ENCODE peak calls at places on chromosomes 16 and 17, in five cellular contexts. One of them, this sample, is unnamed.

GRCh38 chr17:60086822-60087591 is 8.3 kb upstream of the HEATR6 start:
- DNase-seq in adrenal gland: no peak
- DNase-seq in stomach: no peak
- DNase-seq in Peyer's patch: no peak
- DNase-seq in HCT116: no peak
- DNase-seq in this sample: no peak

GRCh38 chr16:83996481-83997252 is 28.6 kb downstream of the NECAB2 start:
- DNase-seq in HCT116: no peak
- DNase-seq in Peyer's patch: no peak
- DNase-seq in adrenal gland: no peak
- DNase-seq in stomach: no peak
- DNase-seq in this sample: no peak

GRCh38 chr17:7774037-7774659 is 56.6 kb downstream of the DNAH2 start:
- DNase-seq in adrenal gland: peak
- DNase-seq in stomach: peak
- DNase-seq in HCT116: no peak
- DNase-seq in Peyer's patch: no peak
- DNase-seq in this sample: no peak

GRCh38 chr17:80443916-80444708 is 29.1 kb downstream of the ENDOV start:
- DNase-seq in Peyer's patch: no peak
- DNase-seq in HCT116: no peak
- DNase-seq in stomach: no peak
- DNase-seq in adrenal gland: no peak
- DNase-seq in this sample: no peak

GRCh38 chr16:29290631-29291247 is 115.8 kb downstream of the NPIPB11 start:
- DNase-seq in adrenal gland: peak
- DNase-seq in Peyer's patch: peak
- DNase-seq in HCT116: peak
- DNase-seq in stomach: peak
- DNase-seq in this sample: peak

GRCh38 chr17:56593073-56593740 is at the start of gene NOG:
- DNase-seq in stomach: no peak
- DNase-seq in adrenal gland: no peak
- DNase-seq in HCT116: no peak
- DNase-seq in Peyer's patch: no peak
- DNase-seq in this sample: no peak

GRCh38 chr17:59763861-59764260 is 56.4 kb downstream of the VMP1 start:
- DNase-seq in HCT116: no peak
- DNase-seq in stomach: no peak
- DNase-seq in Peyer's patch: no peak
- DNase-seq in adrenal gland: no peak
- DNase-seq in this sample: no peak

GRCh38 chr17:73541561-73541981 is 102.7 kb downstream of the SDK2 start:
- DNase-seq in adrenal gland: no peak
- DNase-seq in HCT116: no peak
- DNase-seq in Peyer's patch: no peak
- DNase-seq in stomach: no peak
- DNase-seq in this sample: no peak

GRCh38 chr17:60493847-60494321 is 32.2 kb downstream of the APPBP2 start:
- DNase-seq in stomach: no peak
- DNase-seq in adrenal gland: no peak
- DNase-seq in Peyer's patch: no peak
- DNase-seq in HCT116: no peak
- DNase-seq in this sample: no peak

GRCh38 chr17:19313746-19314651 is 48.5 kb downstream of the B9D1 start:
- DNase-seq in adrenal gland: no peak
- DNase-seq in stomach: no peak
- DNase-seq in HCT116: no peak
- DNase-seq in Peyer's patch: no peak
- DNase-seq in this sample: no peak

GRCh38 chr16:28090646-28091377 is 27.3 kb upstream of the GSG1L start:
- DNase-seq in HCT116: no peak
- DNase-seq in stomach: no peak
- DNase-seq in adrenal gland: no peak
- DNase-seq in Peyer's patch: no peak
- DNase-seq in this sample: peak

GRCh38 chr17:76472258-76472645 is 4.8 kb downstream of the AANAT start:
- DNase-seq in HCT116: no peak
- DNase-seq in stomach: no peak
- DNase-seq in Peyer's patch: no peak
- DNase-seq in adrenal gland: no peak
- DNase-seq in this sample: no peak

GRCh38 chr17:78000351-78000750 is 41.8 kb downstream of the TNRC6C start:
- DNase-seq in Peyer's patch: no peak
- DNase-seq in adrenal gland: no peak
- DNase-seq in HCT116: no peak
- DNase-seq in stomach: no peak
- DNase-seq in this sample: no peak

GRCh38 chr16:81140930-81141780 is 45.0 kb upstream of the GCSH start:
- DNase-seq in Peyer's patch: no peak
- DNase-seq in HCT116: peak
- DNase-seq in stomach: no peak
- DNase-seq in adrenal gland: no peak
- DNase-seq in this sample: peak

GRCh38 chr16:17803625-17804410 is 333.1 kb upstream of the XYLT1 start:
- DNase-seq in stomach: no peak
- DNase-seq in Peyer's patch: no peak
- DNase-seq in HCT116: no peak
- DNase-seq in adrenal gland: no peak
- DNase-seq in this sample: no peak

GRCh38 chr17:1643293-1643998 is 2.1 kb downstream of the SCARF1 start:
- DNase-seq in Peyer's patch: peak
- DNase-seq in stomach: peak
- DNase-seq in adrenal gland: no peak
- DNase-seq in HCT116: peak
- DNase-seq in this sample: no peak

GRCh38 chr17:7914771-7915610 is 1.1 kb downstream of the RNF227 start:
- DNase-seq in adrenal gland: peak
- DNase-seq in HCT116: no peak
- DNase-seq in stomach: no peak
- DNase-seq in Peyer's patch: no peak
- DNase-seq in this sample: no peak

GRCh38 chr17:42067371-42068180 is 17.2 kb upstream of the C17orf113 start:
- DNase-seq in Peyer's patch: peak
- DNase-seq in adrenal gland: peak
- DNase-seq in stomach: peak
- DNase-seq in HCT116: no peak
- DNase-seq in this sample: no peak

GRCh38 chr17:34458266-34458665 is 95.2 kb upstream of the CCL1 start:
- DNase-seq in Peyer's patch: no peak
- DNase-seq in HCT116: no peak
- DNase-seq in stomach: no peak
- DNase-seq in adrenal gland: no peak
- DNase-seq in this sample: no peak

GRCh38 chr17:14553847-14554246 is 253.0 kb downstream of the HS3ST3B1 start:
- DNase-seq in adrenal gland: no peak
- DNase-seq in HCT116: no peak
- DNase-seq in Peyer's patch: no peak
- DNase-seq in stomach: no peak
- DNase-seq in this sample: no peak

GRCh38 chr17:68382582-68383085 is 74.7 kb downstream of the WIPI1 start:
- DNase-seq in adrenal gland: no peak
- DNase-seq in stomach: no peak
- DNase-seq in HCT116: no peak
- DNase-seq in Peyer's patch: no peak
- DNase-seq in this sample: no peak

GRCh38 chr16:56353054-56353921 is 72.1 kb downstream of the AMFR start:
- DNase-seq in HCT116: no peak
- DNase-seq in stomach: peak
- DNase-seq in adrenal gland: peak
- DNase-seq in Peyer's patch: no peak
- DNase-seq in this sample: no peak

GRCh38 chr16:9039208-9039607 is 52.2 kb upstream of the HAPSTR1 start:
- DNase-seq in adrenal gland: no peak
- DNase-seq in stomach: no peak
- DNase-seq in Peyer's patch: no peak
- DNase-seq in HCT116: no peak
- DNase-seq in this sample: no peak

GRCh38 chr17:45743626-45744326 is 40.3 kb upstream of the CRHR1 start:
- DNase-seq in adrenal gland: no peak
- DNase-seq in HCT116: no peak
- DNase-seq in Peyer's patch: no peak
- DNase-seq in stomach: no peak
- DNase-seq in this sample: no peak

GRCh38 chr17:8359769-8360168 is 16.7 kb downstream of the KRABD2 start:
- DNase-seq in stomach: no peak
- DNase-seq in adrenal gland: no peak
- DNase-seq in Peyer's patch: no peak
- DNase-seq in HCT116: no peak
- DNase-seq in this sample: no peak

GRCh38 chr16:70158261-70158939 is 15.2 kb upstream of the CLEC18C start:
- DNase-seq in Peyer's patch: no peak
- DNase-seq in stomach: no peak
- DNase-seq in HCT116: no peak
- DNase-seq in adrenal gland: peak
- DNase-seq in this sample: no peak

GRCh38 chr16:62137991-62138390 is 101.8 kb upstream of the CDH8 start:
- DNase-seq in adrenal gland: no peak
- DNase-seq in HCT116: no peak
- DNase-seq in Peyer's patch: no peak
- DNase-seq in stomach: no peak
- DNase-seq in this sample: no peak

GRCh38 chr17:58330544-58330996 is 2.0 kb upstream of the TSPOAP1 start:
- DNase-seq in stomach: no peak
- DNase-seq in HCT116: no peak
- DNase-seq in adrenal gland: no peak
- DNase-seq in Peyer's patch: no peak
- DNase-seq in this sample: no peak

GRCh38 chr17:58332720-58333395 is 4.3 kb upstream of the TSPOAP1 start:
- DNase-seq in Peyer's patch: peak
- DNase-seq in adrenal gland: no peak
- DNase-seq in stomach: no peak
- DNase-seq in HCT116: no peak
- DNase-seq in this sample: no peak

GRCh38 chr17:58333396-58334207 is 5.0 kb upstream of the TSPOAP1 start:
- DNase-seq in HCT116: no peak
- DNase-seq in adrenal gland: no peak
- DNase-seq in stomach: no peak
- DNase-seq in Peyer's patch: peak
- DNase-seq in this sample: no peak

GRCh38 chr17:58330997-58331814 is 2.6 kb upstream of the TSPOAP1 start:
- DNase-seq in adrenal gland: no peak
- DNase-seq in stomach: peak
- DNase-seq in Peyer's patch: peak
- DNase-seq in HCT116: no peak
- DNase-seq in this sample: no peak

GRCh38 chr17:58331815-58332719 is 3.5 kb upstream of the TSPOAP1 start:
- DNase-seq in adrenal gland: peak
- DNase-seq in Peyer's patch: peak
- DNase-seq in HCT116: no peak
- DNase-seq in stomach: peak
- DNase-seq in this sample: no peak
- H3K27ac ChIP-seq in adrenal gland: no peak
- H3K27ac ChIP-seq in Peyer's patch: peak
- H3K27ac ChIP-seq in HCT116: no peak
- H3K27ac ChIP-seq in stomach: peak
- H3K27ac ChIP-seq in this sample: no peak

DNA sequence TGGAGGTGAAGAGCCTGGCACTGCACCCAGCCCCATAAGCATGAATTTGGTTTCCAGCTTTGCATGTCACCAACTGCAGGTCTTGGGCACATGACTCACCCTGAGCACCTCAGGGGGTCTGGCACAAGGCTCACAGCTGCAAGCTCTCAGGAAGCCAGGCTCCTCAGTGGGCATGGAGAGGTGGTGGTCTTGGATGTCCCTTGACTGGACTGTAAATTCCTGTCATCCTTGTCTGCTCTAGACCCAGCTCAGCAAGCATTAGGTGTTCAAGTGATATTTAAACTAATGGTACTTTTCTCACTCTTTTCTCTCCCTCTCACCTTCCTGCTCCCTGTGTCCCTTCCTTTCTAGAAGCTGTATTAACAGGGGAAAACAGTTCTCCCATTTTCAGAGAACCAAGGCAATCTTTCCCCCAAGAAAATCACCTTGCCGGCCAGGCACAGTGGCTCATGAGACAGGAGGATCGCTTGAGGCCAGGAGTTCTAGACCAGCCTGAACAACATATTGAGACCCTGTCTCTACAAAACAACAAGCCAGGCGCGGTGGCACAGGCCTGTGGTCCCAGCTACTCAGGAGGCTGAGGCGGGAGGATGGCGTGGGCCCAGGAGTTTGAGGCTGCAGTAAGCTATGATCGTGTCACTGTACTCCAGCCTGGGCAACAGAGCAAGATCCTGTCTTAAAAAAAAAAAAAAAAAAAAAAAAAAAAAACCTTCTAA is 5.1 kb upstream of the KIFC3 start:
- DNase-seq in HCT116: no peak
- DNase-seq in adrenal gland: no peak
- DNase-seq in Peyer's patch: no peak
- DNase-seq in stomach: no peak
- DNase-seq in this sample: no peak
- H3K27ac ChIP-seq in HCT116: peak
- H3K27ac ChIP-seq in adrenal gland: no peak
- H3K27ac ChIP-seq in Peyer's patch: no peak
- H3K27ac ChIP-seq in stomach: peak
- H3K27ac ChIP-seq in this sample: no peak

DNA sequence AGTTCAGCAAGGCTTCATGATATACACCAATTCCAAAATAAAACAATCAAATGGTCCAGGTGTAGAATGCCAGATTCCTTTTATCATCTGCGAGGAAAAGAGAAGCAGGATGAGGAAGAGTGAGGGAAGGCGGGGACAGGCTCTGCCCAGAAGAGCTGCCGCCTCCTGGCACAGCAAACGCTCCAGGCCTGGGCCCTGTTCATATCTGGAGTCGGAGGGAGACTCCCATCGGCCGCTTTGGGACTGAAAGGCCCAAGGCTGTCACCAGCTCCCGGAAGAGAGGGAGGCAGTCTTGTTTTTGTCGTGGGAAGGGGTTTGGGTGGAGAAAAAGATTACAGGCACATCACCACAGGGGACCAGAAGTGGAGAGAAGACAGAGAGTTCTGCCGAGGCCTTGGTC is 29.0 kb upstream of the SLC25A19 start:
- DNase-seq in adrenal gland: no peak
- DNase-seq in stomach: peak
- DNase-seq in HCT116: no peak
- DNase-seq in Peyer's patch: no peak
- DNase-seq in this sample: no peak
- H3K27ac ChIP-seq in adrenal gland: no peak
- H3K27ac ChIP-seq in stomach: peak
- H3K27ac ChIP-seq in HCT116: no peak
- H3K27ac ChIP-seq in Peyer's patch: peak
- H3K27ac ChIP-seq in this sample: no peak

GRCh38 chr17:82859431-82860403 is 19.9 kb upstream of the ZNF750 start:
- DNase-seq in stomach: no peak
- DNase-seq in adrenal gland: peak
- DNase-seq in HCT116: peak
- DNase-seq in Peyer's patch: peak
- DNase-seq in this sample: no peak

GRCh38 chr17:82861393-82861775 is 21.6 kb upstream of the ZNF750 start:
- DNase-seq in HCT116: no peak
- DNase-seq in Peyer's patch: no peak
- DNase-seq in adrenal gland: no peak
- DNase-seq in stomach: no peak
- DNase-seq in this sample: no peak

GRCh38 chr17:82860606-82861392 is 21.0 kb upstream of the ZNF750 start:
- DNase-seq in stomach: no peak
- DNase-seq in HCT116: no peak
- DNase-seq in adrenal gland: no peak
- DNase-seq in Peyer's patch: no peak
- DNase-seq in this sample: no peak

GRCh38 chr17:82862191-82862590 is 22.4 kb upstream of the ZNF750 start:
- DNase-seq in stomach: no peak
- DNase-seq in HCT116: no peak
- DNase-seq in Peyer's patch: no peak
- DNase-seq in adrenal gland: no peak
- DNase-seq in this sample: no peak

GRCh38 chr17:82858376-82859126 is 18.7 kb upstream of the ZNF750 start:
- DNase-seq in HCT116: no peak
- DNase-seq in stomach: no peak
- DNase-seq in adrenal gland: no peak
- DNase-seq in Peyer's patch: no peak
- DNase-seq in this sample: no peak
- H3K27ac ChIP-seq in HCT116: peak
- H3K27ac ChIP-seq in stomach: peak
- H3K27ac ChIP-seq in adrenal gland: no peak
- H3K27ac ChIP-seq in Peyer's patch: peak
- H3K27ac ChIP-seq in this sample: no peak

This sample was measured in iPS DF 6.9.